ENCODE peak calls at places on chromosomes 5 and 9, in six cellular contexts. T, G, F, N, J and M are unnamed samples.

GRCh38 chr5:91219803-91220371 is 163.2 kb downstream of the ARRDC3 start:
- DNase-seq in T (no peak), G (no peak), F (no peak), N (peak; percentile 26), J (no peak), M (no peak)

GRCh38 chr9:95750725-95751644 is 124.5 kb upstream of the ERCC6L2 start:
- DNase-seq in T (no peak), G (no peak), F (no peak), N (no peak), J (peak; percentile 9), M (peak; percentile 81)

GRCh38 chr9:110895141-110895912 is 142.9 kb downstream of the LPAR1 start:
- DNase-seq in T (no peak), G (no peak), F (no peak), N (peak; percentile 64), J (no peak), M (no peak)

GRCh38 chr5:164255598-164256213 is 750.3 kb downstream of the MAT2B start:
- DNase-seq in T (no peak), G (no peak), F (no peak), N (no peak), J (no peak), M (no peak)

GRCh38 chr9:109716631-109717030 is 63.4 kb upstream of the PALM2AKAP2 start:
- DNase-seq in T (no peak), G (no peak), F (no peak), N (no peak), J (no peak), M (no peak)

GRCh38 chr9:86732514-86732913 is 214.8 kb downstream of the GAS1 start:
- DNase-seq in T (no peak), G (no peak), F (peak; percentile 3), N (no peak), J (no peak), M (no peak)

GRCh38 chr9:131815971-131816873 is 76.3 kb upstream of the RAPGEF1 start:
- DNase-seq in T (peak; percentile 54), G (no peak), F (no peak), N (no peak), J (no peak), M (no peak)

GRCh38 chr5:151095341-151096000 is 14.6 kb upstream of the TNIP1 start:
- DNase-seq in T (no peak), G (no peak), F (no peak), N (peak; percentile 61), J (no peak), M (no peak)

GRCh38 chr5:133873936-133874585 is 94.4 kb downstream of the C5orf15 start:
- DNase-seq in T (no peak), G (no peak), F (no peak), N (no peak), J (no peak), M (no peak)

GRCh38 chr9:138117836-138118235 is 240.3 kb downstream of the CACNA1B start:
- DNase-seq in T (no peak), G (no peak), F (no peak), N (no peak), J (no peak), M (no peak)

GRCh38 chr5:89147026-89147425 is 264.0 kb upstream of the MEF2C start:
- DNase-seq in T (no peak), G (no peak), F (no peak), N (no peak), J (no peak), M (no peak)

GRCh38 chr5:93151121-93151520 is 429.9 kb downstream of the NR2F1-AS1 start:
- DNase-seq in T (no peak), G (no peak), F (no peak), N (no peak), J (no peak), M (no peak)

GRCh38 chr9:93675336-93676150 is 99.2 kb downstream of the PHF2 start:
- DNase-seq in T (no peak), G (no peak), F (no peak), N (peak; percentile 21), J (no peak), M (peak; percentile 3)

GRCh38 chr5:179475211-179475840 is 75.0 kb upstream of the RUFY1 start:
- DNase-seq in T (no peak), G (no peak), F (no peak), N (no peak), J (no peak), M (no peak)

GRCh38 chr9:89414670-89415069 is 83.2 kb downstream of the SEMA4D start:
- DNase-seq in T (no peak), G (no peak), F (no peak), N (no peak), J (no peak), M (no peak)

GRCh38 chr5:170747851-170748250 is 35.7 kb upstream of the GABRP start:
- DNase-seq in T (no peak), G (no peak), F (no peak), N (peak; percentile 36), J (no peak), M (no peak)

GRCh38 chr5:51664491-51665294 is 281.4 kb downstream of the ISL1 start:
- DNase-seq in T (no peak), G (no peak), F (no peak), N (no peak), J (no peak), M (no peak)

GRCh38 chr5:9057406-9058000 is 488.4 kb downstream of the SEMA5A start:
- DNase-seq in T (peak; percentile 32), G (no peak), F (no peak), N (no peak), J (no peak), M (no peak)

GRCh38 chr5:80483636-80484232 is 4.2 kb upstream of the FAM151B start:
- DNase-seq in T (no peak), G (no peak), F (no peak), N (no peak), J (no peak), M (no peak)

GRCh38 chr5:59360130-59360555 is 533.4 kb downstream of the PDE4D start:
- DNase-seq in T (no peak), G (no peak), F (no peak), N (no peak), J (no peak), M (no peak)

GRCh38 chr9:37104183-37104889 is 16.0 kb upstream of the ZCCHC7 start:
- DNase-seq in T (no peak), G (no peak), F (no peak), N (no peak), J (no peak), M (no peak)

GRCh38 chr5:146283344-146283761 is 55.3 kb upstream of the POU4F3 start:
- DNase-seq in T (no peak), G (no peak), F (no peak), N (no peak), J (no peak), M (no peak)

GRCh38 chr5:133909584-133909983 is 58.8 kb downstream of the C5orf15 start:
- DNase-seq in T (no peak), G (no peak), F (no peak), N (no peak), J (no peak), M (no peak)

GRCh38 chr5:98789029-98789428 is 15.6 kb downstream of the RGMB start:
- DNase-seq in T (no peak), G (no peak), F (no peak), N (no peak), J (no peak), M (no peak)

GRCh38 chr5:133510634-133511262 is 101.6 kb downstream of the FSTL4 start:
- DNase-seq in T (no peak), G (no peak), F (no peak), N (no peak), J (no peak), M (no peak)

GRCh38 chr5:150590979-150591411 is 49.5 kb upstream of the SYNPO start:
- DNase-seq in T (no peak), G (no peak), F (no peak), N (peak; percentile 62), J (no peak), M (no peak)

GRCh38 chr5:38725419-38725865 is 120.4 kb upstream of the OSMR start:
- DNase-seq in T (no peak), G (no peak), F (no peak), N (no peak), J (no peak), M (no peak)

GRCh38 chr9:116464987-116465571 is 222.0 kb upstream of the TRIM32 start:
- DNase-seq in T (no peak), G (no peak), F (no peak), N (no peak), J (no peak), M (no peak)

GRCh38 chr9:32136700-32137339 is 247.6 kb upstream of the ACO1 start:
- DNase-seq in T (peak; percentile 17), G (no peak), F (no peak), N (no peak), J (no peak), M (no peak)

GRCh38 chr9:121566401-121567141 is 66.9 kb upstream of the GGTA1 start:
- DNase-seq in T (no peak), G (no peak), F (no peak), N (peak; percentile 78), J (no peak), M (no peak)

GRCh38 chr5:110865400-110866094 is 126.7 kb downstream of the SLC25A46 start:
- DNase-seq in T (no peak), G (no peak), F (no peak), N (no peak), J (no peak), M (peak; percentile 3)

GRCh38 chr9:36398745-36399144 is 1.3 kb downstream of the RNF38 start:
- DNase-seq in T (no peak), G (no peak), F (no peak), N (no peak), J (no peak), M (no peak)

GRCh38 chr9:108854641-108855528 is 901 bp downstream of the ACTL7B start:
- DNase-seq in T (no peak), G (no peak), F (no peak), N (no peak), J (no peak), M (no peak)

GRCh38 chr9:224540-225520 is 10.2 kb downstream of the DOCK8 start:
- DNase-seq in T (no peak), G (no peak), F (no peak), N (no peak), J (no peak), M (no peak)

GRCh38 chr5:144457160-144457559 is 286.5 kb downstream of the KCTD16 start:
- DNase-seq in T (no peak), G (no peak), F (no peak), N (no peak), J (no peak), M (no peak)

GRCh38 chr9:104682642-104683041 is 11.7 kb upstream of the OR13D1 start:
- DNase-seq in T (peak; percentile 33), G (peak; percentile 44), F (no peak), N (no peak), J (no peak), M (no peak)